ENCODE peak calls at places on chromosomes 6 and 20, in five cellular contexts. D is NT2/D1, H is GM12878, G is HEK293T, T is H1. Y is an unnamed sample.

GRCh38 chr20:53806683-53807401 is 213.2 kb upstream of the ZNF217 start:
- DNase-seq in D (no peak), H (no peak), G (no peak), T (no peak), Y (no peak)

GRCh38 chr20:11949711-11950110 is 32.0 kb downstream of the BTBD3 start:
- DNase-seq in D (no peak), H (no peak), G (no peak), T (no peak), Y (no peak)

GRCh38 chr6:83601119-83601518 is 88.8 kb downstream of the PRSS35 start:
- DNase-seq in D (no peak), H (no peak), G (no peak), T (no peak), Y (no peak)

GRCh38 chr20:1456300-1456699 is 10.3 kb downstream of the NSFL1C start:
- DNase-seq in D (no peak), H (no peak), G (no peak), T (no peak), Y (no peak)

GRCh38 chr20:62052842-62053464 is 12.7 kb downstream of the TAF4 start:
- DNase-seq in D (no peak), H (no peak), G (no peak), T (no peak), Y (no peak)

GRCh38 chr6:332671-333070 is 40.4 kb downstream of the DUSP22 start:
- DNase-seq in D (no peak), H (no peak), G (no peak), T (no peak), Y (no peak)

GRCh38 chr20:37081717-37082289 is 14.0 kb downstream of the RBL1 start:
- DNase-seq in D (no peak), H (no peak), G (no peak), T (no peak), Y (no peak)

GRCh38 chr6:125444234-125444949 is 142.6 kb upstream of the HDDC2 start:
- DNase-seq in D (no peak), H (no peak), G (no peak), T (no peak), Y (no peak)

DNA sequence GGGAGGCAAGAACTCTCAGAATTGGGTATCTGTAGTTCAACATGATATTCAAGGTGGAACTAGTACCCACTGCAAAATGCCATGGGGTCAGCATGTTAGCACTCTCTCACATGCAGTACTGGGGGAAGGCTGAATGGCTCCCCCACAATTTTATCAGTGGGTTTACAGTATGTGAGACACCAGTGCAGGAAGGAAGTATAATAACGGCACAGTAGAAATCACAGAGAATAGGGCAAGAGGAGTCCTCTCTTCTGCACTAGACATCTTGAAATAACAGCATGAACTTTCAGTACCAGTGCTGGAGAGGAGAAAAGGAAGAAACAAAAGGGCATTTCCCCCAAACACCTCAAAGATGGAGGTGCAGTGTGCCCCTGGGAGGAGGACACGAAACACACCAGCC is 1.5 kb downstream of the SLC35B2 start:
- DNase-seq in D (no peak), H (no peak), G (no peak), T (no peak), Y (no peak)
- TF ChIP-seq SUZ12 in D (no peak), H (no peak), G (no peak), T (no peak), Y (no peak)

DNA sequence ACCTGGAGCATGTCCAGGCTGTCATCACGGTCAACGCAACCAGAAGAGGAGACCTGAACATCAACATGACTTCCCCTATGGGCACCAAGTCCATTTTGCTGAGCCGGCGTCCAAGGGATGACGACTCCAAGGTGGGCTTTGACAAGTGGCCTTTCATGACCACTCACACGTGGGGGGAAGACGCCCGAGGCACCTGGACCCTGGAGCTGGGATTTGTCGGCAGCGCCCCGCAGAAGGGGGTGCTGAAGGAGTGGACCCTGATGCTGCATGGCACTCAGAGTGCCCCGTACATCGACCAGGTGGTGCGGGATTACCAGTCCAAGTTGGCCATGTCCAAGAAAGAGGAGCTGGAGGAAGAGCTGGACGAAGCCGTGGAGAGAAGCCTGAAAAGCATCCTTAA is 49.5 kb downstream of the BFSP1 start:
- DNase-seq in D (no peak), H (no peak), G (no peak), T (no peak), Y (no peak)
- TF ChIP-seq SUZ12 in D (no peak), H (no peak), G (no peak), T (no peak), Y (no peak)

GRCh38 chr20:57801581-57801980 is 91.8 kb upstream of the PMEPA1 start:
- DNase-seq in D (no peak), H (no peak), G (no peak), T (no peak), Y (no peak)

GRCh38 chr20:57802877-57803717 is 93.3 kb upstream of the PMEPA1 start:
- DNase-seq in D (no peak), H (no peak), G (no peak), T (no peak), Y (no peak)

GRCh38 chr20:57804470-57805250 is 94.8 kb upstream of the PMEPA1 start:
- DNase-seq in D (no peak), H (no peak), G (no peak), T (no peak), Y (no peak)

GRCh38 chr20:57803718-57804005 is 93.8 kb upstream of the PMEPA1 start:
- DNase-seq in D (no peak), H (no peak), G (no peak), T (no peak), Y (no peak)

GRCh38 chr20:57801046-57801445 is 91.2 kb upstream of the PMEPA1 start:
- DNase-seq in D (no peak), H (no peak), G (no peak), T (no peak), Y (no peak)
- TF ChIP-seq SUZ12 in D (no peak), H (no peak), G (no peak), T (no peak), Y (no peak)

GRCh38 chr6:4805553-4806307 is 29.5 kb downstream of the CDYL start:
- DNase-seq in D (no peak), H (no peak), G (peak), T (peak), Y (peak)
- TF ChIP-seq SUZ12 in D (no peak), H (no peak), G (no peak), T (no peak), Y (no peak)

GRCh38 chr20:50251992-50252491 is 61.4 kb downstream of the CEBPB start:
- DNase-seq in D (no peak), H (no peak), G (no peak), T (no peak), Y (no peak)
- TF ChIP-seq SUZ12 in D (no peak), H (no peak), G (no peak), T (no peak), Y (no peak)

DNA sequence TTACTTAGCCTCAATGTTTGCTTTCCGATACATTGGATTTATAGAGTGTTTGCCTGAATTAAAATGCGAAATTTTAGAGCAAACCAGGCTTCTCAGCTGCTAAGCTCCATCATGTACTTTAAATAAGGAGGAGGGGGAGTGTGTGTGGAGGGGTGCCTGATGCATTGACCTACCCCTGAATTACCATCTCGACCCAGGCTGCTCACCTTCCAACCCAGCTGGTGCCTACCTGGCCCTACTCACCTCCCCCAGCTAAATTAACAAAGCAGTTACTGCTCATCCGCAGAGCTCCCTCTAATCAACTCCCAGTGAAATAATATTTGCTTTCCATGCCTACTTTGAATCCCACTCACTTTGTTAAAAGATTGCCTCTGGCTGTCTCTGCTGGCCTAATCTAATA is 544.5 kb downstream of the MAFB start:
- DNase-seq in D (no peak), H (no peak), G (no peak), T (no peak), Y (no peak)
- TF ChIP-seq SUZ12 in D (no peak), H (no peak), G (no peak), T (no peak), Y (no peak)